ENCODE peak calls at places on chromosome 4, in eight cellular contexts. One of them, this sample, is unnamed.

GRCh38 chr4:79455216-79455615 is 47.2 kb upstream of the GK2 start:
- DNase-seq in fibroblast of lung: no peak
- DNase-seq in GM06990: no peak
- DNase-seq in AG10803: no peak
- DNase-seq in HCT116: no peak
- DNase-seq in GM12878: no peak
- DNase-seq in nephron progenitor cell: no peak
- DNase-seq in pancreas: no peak
- DNase-seq in this sample: no peak

GRCh38 chr4:173958445-173958844 is 325.0 kb downstream of the FBXO8 start:
- DNase-seq in fibroblast of lung: peak
- DNase-seq in GM06990: no peak
- DNase-seq in AG10803: peak
- DNase-seq in HCT116: no peak
- DNase-seq in GM12878: no peak
- DNase-seq in nephron progenitor cell: no peak
- DNase-seq in pancreas: no peak
- DNase-seq in this sample: no peak

GRCh38 chr4:39792529-39792928 is 94.6 kb downstream of the UBE2K start:
- DNase-seq in fibroblast of lung: no peak
- DNase-seq in GM06990: no peak
- DNase-seq in AG10803: no peak
- DNase-seq in HCT116: no peak
- DNase-seq in GM12878: no peak
- DNase-seq in nephron progenitor cell: no peak
- DNase-seq in pancreas: no peak
- DNase-seq in this sample: no peak

GRCh38 chr4:110197421-110198398 is 705 bp downstream of the ELOVL6 start:
- DNase-seq in fibroblast of lung: peak
- DNase-seq in GM06990: peak
- DNase-seq in AG10803: peak
- DNase-seq in HCT116: no peak
- DNase-seq in GM12878: no peak
- DNase-seq in nephron progenitor cell: peak
- DNase-seq in pancreas: peak
- DNase-seq in this sample: peak

GRCh38 chr4:141788169-141788915 is 152.0 kb downstream of the IL15 start:
- DNase-seq in fibroblast of lung: peak
- DNase-seq in GM06990: no peak
- DNase-seq in AG10803: peak
- DNase-seq in HCT116: no peak
- DNase-seq in GM12878: no peak
- DNase-seq in nephron progenitor cell: no peak
- DNase-seq in pancreas: no peak
- DNase-seq in this sample: no peak

GRCh38 chr4:111494471-111494870 is 650.8 kb upstream of the FAM241A start:
- DNase-seq in fibroblast of lung: peak
- DNase-seq in GM06990: no peak
- DNase-seq in AG10803: peak
- DNase-seq in HCT116: no peak
- DNase-seq in GM12878: no peak
- DNase-seq in nephron progenitor cell: no peak
- DNase-seq in pancreas: no peak
- DNase-seq in this sample: no peak

GRCh38 chr4:41183021-41183553 is 31.3 kb downstream of the APBB2 start:
- DNase-seq in fibroblast of lung: no peak
- DNase-seq in GM06990: no peak
- DNase-seq in AG10803: no peak
- DNase-seq in HCT116: no peak
- DNase-seq in GM12878: no peak
- DNase-seq in nephron progenitor cell: no peak
- DNase-seq in pancreas: no peak
- DNase-seq in this sample: no peak

GRCh38 chr4:5708829-5709680 is 696 bp upstream of the EVC2 start:
- DNase-seq in fibroblast of lung: no peak
- DNase-seq in GM06990: no peak
- DNase-seq in AG10803: peak
- DNase-seq in HCT116: no peak
- DNase-seq in GM12878: no peak
- DNase-seq in nephron progenitor cell: peak
- DNase-seq in pancreas: no peak
- DNase-seq in this sample: peak

GRCh38 chr4:162116085-162116784 is 47.6 kb downstream of the FSTL5 start:
- DNase-seq in fibroblast of lung: no peak
- DNase-seq in GM06990: no peak
- DNase-seq in AG10803: no peak
- DNase-seq in HCT116: no peak
- DNase-seq in GM12878: no peak
- DNase-seq in nephron progenitor cell: no peak
- DNase-seq in pancreas: no peak
- DNase-seq in this sample: no peak

GRCh38 chr4:103171006-103171405 is 27.1 kb downstream of the CENPE start:
- DNase-seq in fibroblast of lung: no peak
- DNase-seq in GM06990: no peak
- DNase-seq in AG10803: peak
- DNase-seq in HCT116: no peak
- DNase-seq in GM12878: no peak
- DNase-seq in nephron progenitor cell: no peak
- DNase-seq in pancreas: no peak
- DNase-seq in this sample: no peak

GRCh38 chr4:171846232-171846631 is 33.0 kb downstream of the GALNTL6 start:
- DNase-seq in fibroblast of lung: peak
- DNase-seq in GM06990: no peak
- DNase-seq in AG10803: peak
- DNase-seq in HCT116: peak
- DNase-seq in GM12878: no peak
- DNase-seq in nephron progenitor cell: peak
- DNase-seq in pancreas: no peak
- DNase-seq in this sample: peak

GRCh38 chr4:101020956-101021355 is 326.4 kb downstream of the PPP3CA start:
- DNase-seq in fibroblast of lung: peak
- DNase-seq in GM06990: peak
- DNase-seq in AG10803: peak
- DNase-seq in HCT116: peak
- DNase-seq in GM12878: peak
- DNase-seq in nephron progenitor cell: no peak
- DNase-seq in pancreas: no peak
- DNase-seq in this sample: no peak

GRCh38 chr4:184476660-184477059 is 2.3 kb upstream of the IRF2 start:
- DNase-seq in fibroblast of lung: no peak
- DNase-seq in GM06990: no peak
- DNase-seq in AG10803: no peak
- DNase-seq in HCT116: no peak
- DNase-seq in GM12878: no peak
- DNase-seq in nephron progenitor cell: no peak
- DNase-seq in pancreas: no peak
- DNase-seq in this sample: no peak

GRCh38 chr4:985123-985830 is 1.6 kb upstream of the IDUA start:
- DNase-seq in fibroblast of lung: peak
- DNase-seq in GM06990: peak
- DNase-seq in AG10803: peak
- DNase-seq in HCT116: no peak
- DNase-seq in GM12878: no peak
- DNase-seq in nephron progenitor cell: peak
- DNase-seq in pancreas: peak
- DNase-seq in this sample: peak

GRCh38 chr4:99405433-99406115 is 29.6 kb downstream of the ADH7 start:
- DNase-seq in fibroblast of lung: peak
- DNase-seq in GM06990: peak
- DNase-seq in AG10803: peak
- DNase-seq in HCT116: peak
- DNase-seq in GM12878: peak
- DNase-seq in nephron progenitor cell: peak
- DNase-seq in pancreas: peak
- DNase-seq in this sample: peak

GRCh38 chr4:168063031-168063430 is 29.3 kb upstream of the ANXA10 start:
- DNase-seq in fibroblast of lung: no peak
- DNase-seq in GM06990: no peak
- DNase-seq in AG10803: no peak
- DNase-seq in HCT116: no peak
- DNase-seq in GM12878: no peak
- DNase-seq in nephron progenitor cell: no peak
- DNase-seq in pancreas: no peak
- DNase-seq in this sample: no peak

GRCh38 chr4:185881427-185881826 is 69.4 kb upstream of the SORBS2 start:
- DNase-seq in fibroblast of lung: no peak
- DNase-seq in GM06990: no peak
- DNase-seq in AG10803: peak
- DNase-seq in HCT116: no peak
- DNase-seq in GM12878: no peak
- DNase-seq in nephron progenitor cell: no peak
- DNase-seq in pancreas: no peak
- DNase-seq in this sample: no peak

GRCh38 chr4:153114771-153115321 is 89.4 kb upstream of the TRIM2 start:
- DNase-seq in fibroblast of lung: peak
- DNase-seq in GM06990: no peak
- DNase-seq in AG10803: peak
- DNase-seq in HCT116: peak
- DNase-seq in GM12878: no peak
- DNase-seq in nephron progenitor cell: no peak
- DNase-seq in pancreas: no peak
- DNase-seq in this sample: no peak

GRCh38 chr4:168509786-168510185 is 12.9 kb downstream of the PALLD start:
- DNase-seq in fibroblast of lung: peak
- DNase-seq in GM06990: no peak
- DNase-seq in AG10803: peak
- DNase-seq in HCT116: no peak
- DNase-seq in GM12878: no peak
- DNase-seq in nephron progenitor cell: no peak
- DNase-seq in pancreas: no peak
- DNase-seq in this sample: no peak

GRCh38 chr4:41396869-41397268 is 140.1 kb downstream of the UCHL1 start:
- DNase-seq in fibroblast of lung: no peak
- DNase-seq in GM06990: no peak
- DNase-seq in AG10803: no peak
- DNase-seq in HCT116: no peak
- DNase-seq in GM12878: no peak
- DNase-seq in nephron progenitor cell: no peak
- DNase-seq in pancreas: no peak
- DNase-seq in this sample: no peak

GRCh38 chr4:55854132-55854531 is 684 bp downstream of the EXOC1 start:
- DNase-seq in fibroblast of lung: no peak
- DNase-seq in GM06990: no peak
- DNase-seq in AG10803: no peak
- DNase-seq in HCT116: no peak
- DNase-seq in GM12878: no peak
- DNase-seq in nephron progenitor cell: no peak
- DNase-seq in pancreas: no peak
- DNase-seq in this sample: no peak

GRCh38 chr4:15149842-15150592 is 147.7 kb downstream of the CPEB2 start:
- DNase-seq in fibroblast of lung: peak
- DNase-seq in GM06990: peak
- DNase-seq in AG10803: peak
- DNase-seq in HCT116: peak
- DNase-seq in GM12878: peak
- DNase-seq in nephron progenitor cell: peak
- DNase-seq in pancreas: peak
- DNase-seq in this sample: peak

GRCh38 chr4:86961605-86962295 is 26.9 kb downstream of the AFF1 start:
- DNase-seq in fibroblast of lung: peak
- DNase-seq in GM06990: peak
- DNase-seq in AG10803: peak
- DNase-seq in HCT116: no peak
- DNase-seq in GM12878: peak
- DNase-seq in nephron progenitor cell: peak
- DNase-seq in pancreas: no peak
- DNase-seq in this sample: no peak

GRCh38 chr4:24470681-24471622 is 113.4 kb downstream of the DHX15 start:
- DNase-seq in fibroblast of lung: peak
- DNase-seq in GM06990: peak
- DNase-seq in AG10803: peak
- DNase-seq in HCT116: no peak
- DNase-seq in GM12878: no peak
- DNase-seq in nephron progenitor cell: peak
- DNase-seq in pancreas: peak
- DNase-seq in this sample: peak

GRCh38 chr4:70839537-70840093 is at the start of gene GRSF1:
- DNase-seq in fibroblast of lung: peak
- DNase-seq in GM06990: peak
- DNase-seq in AG10803: peak
- DNase-seq in HCT116: peak
- DNase-seq in GM12878: peak
- DNase-seq in nephron progenitor cell: peak
- DNase-seq in pancreas: peak
- DNase-seq in this sample: peak
- TF ChIP-seq CTCF in fibroblast of lung: no peak
- TF ChIP-seq CTCF in GM06990: no peak
- TF ChIP-seq CTCF in AG10803: no peak
- TF ChIP-seq CTCF in HCT116: no peak
- TF ChIP-seq CTCF in GM12878: no peak
- TF ChIP-seq CTCF in nephron progenitor cell: no peak
- TF ChIP-seq CTCF in pancreas: no peak
- TF ChIP-seq CTCF in this sample: no peak

GRCh38 chr4:27702710-27703431 is 842.2 kb downstream of the STIM2 start:
- DNase-seq in fibroblast of lung: peak
- DNase-seq in GM06990: no peak
- DNase-seq in AG10803: no peak
- DNase-seq in HCT116: peak
- DNase-seq in GM12878: no peak
- DNase-seq in nephron progenitor cell: no peak
- DNase-seq in pancreas: no peak
- DNase-seq in this sample: peak
- TF ChIP-seq CTCF in fibroblast of lung: peak
- TF ChIP-seq CTCF in GM06990: no peak
- TF ChIP-seq CTCF in AG10803: no peak
- TF ChIP-seq CTCF in HCT116: peak
- TF ChIP-seq CTCF in GM12878: peak
- TF ChIP-seq CTCF in nephron progenitor cell: peak
- TF ChIP-seq CTCF in pancreas: no peak
- TF ChIP-seq CTCF in this sample: peak

DNA sequence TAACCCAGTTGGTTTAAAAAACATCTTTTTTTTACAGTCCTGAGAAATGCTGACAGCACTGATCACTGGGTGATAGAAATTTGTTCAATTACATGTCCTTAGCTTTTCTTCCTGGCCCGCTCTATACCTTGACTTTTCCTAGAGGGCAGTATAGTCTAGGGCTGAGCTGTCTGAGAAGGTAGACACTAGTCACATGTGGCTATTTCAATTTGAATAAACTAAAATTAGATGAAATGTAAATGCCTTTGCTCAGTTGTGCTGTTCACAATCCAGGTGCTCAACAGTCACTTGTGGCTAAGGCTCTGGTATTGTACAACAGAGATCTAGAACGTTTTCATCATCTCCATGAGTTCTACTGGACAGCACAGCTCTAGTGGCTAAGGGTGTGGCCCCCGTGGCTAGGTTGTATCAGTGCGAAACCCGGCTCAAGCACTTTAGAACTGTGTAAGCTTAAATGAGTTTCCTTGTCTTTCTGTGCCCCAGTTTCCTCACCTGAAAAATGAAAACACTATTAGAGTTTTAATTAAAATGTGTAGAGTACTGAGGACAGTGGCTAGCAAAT is 111.6 kb upstream of the WDR17 start:
- DNase-seq in fibroblast of lung: no peak
- DNase-seq in GM06990: peak
- DNase-seq in AG10803: no peak
- DNase-seq in HCT116: no peak
- DNase-seq in GM12878: no peak
- DNase-seq in nephron progenitor cell: no peak
- DNase-seq in pancreas: no peak
- DNase-seq in this sample: no peak
- TF ChIP-seq CTCF in fibroblast of lung: no peak
- TF ChIP-seq CTCF in GM06990: peak
- TF ChIP-seq CTCF in AG10803: no peak
- TF ChIP-seq CTCF in HCT116: peak
- TF ChIP-seq CTCF in GM12878: peak
- TF ChIP-seq CTCF in nephron progenitor cell: peak
- TF ChIP-seq CTCF in pancreas: no peak
- TF ChIP-seq CTCF in this sample: no peak

GRCh38 chr4:26400140-26400539 is 79.3 kb downstream of the RBPJ start:
- DNase-seq in fibroblast of lung: no peak
- DNase-seq in GM06990: no peak
- DNase-seq in AG10803: no peak
- DNase-seq in HCT116: no peak
- DNase-seq in GM12878: no peak
- DNase-seq in nephron progenitor cell: no peak
- DNase-seq in pancreas: no peak
- DNase-seq in this sample: no peak
- TF ChIP-seq CTCF in fibroblast of lung: no peak
- TF ChIP-seq CTCF in GM06990: no peak
- TF ChIP-seq CTCF in AG10803: no peak
- TF ChIP-seq CTCF in HCT116: peak
- TF ChIP-seq CTCF in GM12878: no peak
- TF ChIP-seq CTCF in nephron progenitor cell: no peak
- TF ChIP-seq CTCF in pancreas: no peak
- TF ChIP-seq CTCF in this sample: no peak

This sample was measured in endothelial cell.